ENCODE peak calls at places on chromosomes 6 and 20, in ten cellular contexts. One of them, this sample, is unnamed.

GRCh38 chr6:153231048-153231635 is 100.1 kb upstream of the RGS17 start:
- DNase-seq in SK-MEL-5: peak; percentile 68
- DNase-seq in stomach: peak; percentile 64
- DNase-seq in activated CD4-positive, CD25-positive, alpha-beta regulatory T cell: no peak
- DNase-seq in colonic mucosa: peak; percentile 61
- DNase-seq in activated T-cell treated with anti-CD3 and anti-CD28 coated beads, Interleukin-2, amount 50 U/mL, for 48 hours: peak; percentile 51
- DNase-seq in endothelial cell of umbilical vein: peak; percentile 33
- DNase-seq in Daoy: peak; percentile 74
- DNase-seq in omental fat pad: peak; percentile 38
- DNase-seq in putamen: peak; percentile 24
- DNase-seq in this sample: peak; percentile 64

GRCh38 chr6:132465530-132466485 is 47.1 kb downstream of the STX7 start:
- DNase-seq in putamen: no peak
- DNase-seq in activated CD4-positive, CD25-positive, alpha-beta regulatory T cell: no peak
- DNase-seq in SK-MEL-5: no peak
- DNase-seq in stomach: no peak
- DNase-seq in omental fat pad: no peak
- DNase-seq in Daoy: no peak
- DNase-seq in colonic mucosa: no peak
- DNase-seq in activated T-cell treated with anti-CD3 and anti-CD28 coated beads, Interleukin-2, amount 50 U/mL, for 48 hours: no peak
- DNase-seq in endothelial cell of umbilical vein: peak; percentile 59
- DNase-seq in this sample: no peak

GRCh38 chr6:36590237-36590636 is 3.9 kb upstream of the SRSF3 start:
- DNase-seq in Daoy: peak; percentile 81
- DNase-seq in putamen: no peak
- DNase-seq in endothelial cell of umbilical vein: no peak
- DNase-seq in activated T-cell treated with anti-CD3 and anti-CD28 coated beads, Interleukin-2, amount 50 U/mL, for 48 hours: no peak
- DNase-seq in stomach: no peak
- DNase-seq in SK-MEL-5: peak; percentile 26
- DNase-seq in activated CD4-positive, CD25-positive, alpha-beta regulatory T cell: no peak
- DNase-seq in omental fat pad: no peak
- DNase-seq in colonic mucosa: no peak
- DNase-seq in this sample: no peak

GRCh38 chr6:74467533-74468215 is 738.2 kb downstream of the COL12A1 start:
- DNase-seq in Daoy: no peak
- DNase-seq in putamen: no peak
- DNase-seq in endothelial cell of umbilical vein: no peak
- DNase-seq in activated CD4-positive, CD25-positive, alpha-beta regulatory T cell: no peak
- DNase-seq in SK-MEL-5: no peak
- DNase-seq in colonic mucosa: no peak
- DNase-seq in omental fat pad: no peak
- DNase-seq in stomach: no peak
- DNase-seq in activated T-cell treated with anti-CD3 and anti-CD28 coated beads, Interleukin-2, amount 50 U/mL, for 48 hours: no peak
- DNase-seq in this sample: no peak

GRCh38 chr20:2816583-2817340 is 598 bp downstream of the TMEM239 start:
- DNase-seq in putamen: no peak
- DNase-seq in omental fat pad: no peak
- DNase-seq in activated T-cell treated with anti-CD3 and anti-CD28 coated beads, Interleukin-2, amount 50 U/mL, for 48 hours: no peak
- DNase-seq in stomach: no peak
- DNase-seq in SK-MEL-5: peak; percentile 39
- DNase-seq in activated CD4-positive, CD25-positive, alpha-beta regulatory T cell: no peak
- DNase-seq in Daoy: peak; percentile 45
- DNase-seq in endothelial cell of umbilical vein: no peak
- DNase-seq in colonic mucosa: no peak
- DNase-seq in this sample: no peak

GRCh38 chr6:45949256-45949655 is 66.4 kb downstream of the CLIC5 start:
- DNase-seq in endothelial cell of umbilical vein: no peak
- DNase-seq in activated T-cell treated with anti-CD3 and anti-CD28 coated beads, Interleukin-2, amount 50 U/mL, for 48 hours: no peak
- DNase-seq in putamen: no peak
- DNase-seq in omental fat pad: no peak
- DNase-seq in activated CD4-positive, CD25-positive, alpha-beta regulatory T cell: no peak
- DNase-seq in stomach: no peak
- DNase-seq in colonic mucosa: no peak
- DNase-seq in SK-MEL-5: no peak
- DNase-seq in Daoy: no peak
- DNase-seq in this sample: no peak

GRCh38 chr20:43667341-43668132 is 623 bp downstream of the MYBL2 start:
- DNase-seq in SK-MEL-5: no peak
- DNase-seq in activated CD4-positive, CD25-positive, alpha-beta regulatory T cell: no peak
- DNase-seq in activated T-cell treated with anti-CD3 and anti-CD28 coated beads, Interleukin-2, amount 50 U/mL, for 48 hours: peak; percentile 43
- DNase-seq in colonic mucosa: peak; percentile 36
- DNase-seq in putamen: no peak
- DNase-seq in endothelial cell of umbilical vein: no peak
- DNase-seq in omental fat pad: no peak
- DNase-seq in Daoy: peak; percentile 68
- DNase-seq in stomach: no peak
- DNase-seq in this sample: no peak

GRCh38 chr6:16240618-16241320 is 2.4 kb downstream of the GMPR start:
- DNase-seq in endothelial cell of umbilical vein: no peak
- DNase-seq in colonic mucosa: no peak
- DNase-seq in SK-MEL-5: no peak
- DNase-seq in omental fat pad: no peak
- DNase-seq in putamen: no peak
- DNase-seq in activated CD4-positive, CD25-positive, alpha-beta regulatory T cell: no peak
- DNase-seq in Daoy: no peak
- DNase-seq in activated T-cell treated with anti-CD3 and anti-CD28 coated beads, Interleukin-2, amount 50 U/mL, for 48 hours: no peak
- DNase-seq in stomach: no peak
- DNase-seq in this sample: no peak

GRCh38 chr6:109393882-109394281 is 11.6 kb upstream of the CD164 start:
- DNase-seq in putamen: no peak
- DNase-seq in endothelial cell of umbilical vein: no peak
- DNase-seq in Daoy: peak; percentile 44
- DNase-seq in colonic mucosa: no peak
- DNase-seq in activated CD4-positive, CD25-positive, alpha-beta regulatory T cell: no peak
- DNase-seq in activated T-cell treated with anti-CD3 and anti-CD28 coated beads, Interleukin-2, amount 50 U/mL, for 48 hours: no peak
- DNase-seq in stomach: no peak
- DNase-seq in SK-MEL-5: no peak
- DNase-seq in omental fat pad: no peak
- DNase-seq in this sample: no peak

GRCh38 chr6:6815732-6816131 is 227.2 kb downstream of the LY86 start:
- DNase-seq in colonic mucosa: no peak
- DNase-seq in SK-MEL-5: no peak
- DNase-seq in activated CD4-positive, CD25-positive, alpha-beta regulatory T cell: no peak
- DNase-seq in stomach: no peak
- DNase-seq in omental fat pad: no peak
- DNase-seq in putamen: no peak
- DNase-seq in endothelial cell of umbilical vein: no peak
- DNase-seq in activated T-cell treated with anti-CD3 and anti-CD28 coated beads, Interleukin-2, amount 50 U/mL, for 48 hours: no peak
- DNase-seq in Daoy: no peak
- DNase-seq in this sample: no peak

GRCh38 chr20:3653921-3654320 is 9.3 kb downstream of the GFRA4 start:
- DNase-seq in activated T-cell treated with anti-CD3 and anti-CD28 coated beads, Interleukin-2, amount 50 U/mL, for 48 hours: no peak
- DNase-seq in putamen: no peak
- DNase-seq in stomach: no peak
- DNase-seq in colonic mucosa: no peak
- DNase-seq in endothelial cell of umbilical vein: no peak
- DNase-seq in activated CD4-positive, CD25-positive, alpha-beta regulatory T cell: no peak
- DNase-seq in Daoy: no peak
- DNase-seq in omental fat pad: no peak
- DNase-seq in SK-MEL-5: no peak
- DNase-seq in this sample: no peak

GRCh38 chr6:125077453-125077852 is 76.1 kb upstream of the TPD52L1 start:
- DNase-seq in colonic mucosa: no peak
- DNase-seq in SK-MEL-5: no peak
- DNase-seq in activated T-cell treated with anti-CD3 and anti-CD28 coated beads, Interleukin-2, amount 50 U/mL, for 48 hours: no peak
- DNase-seq in stomach: no peak
- DNase-seq in omental fat pad: no peak
- DNase-seq in Daoy: no peak
- DNase-seq in activated CD4-positive, CD25-positive, alpha-beta regulatory T cell: no peak
- DNase-seq in putamen: no peak
- DNase-seq in endothelial cell of umbilical vein: no peak
- DNase-seq in this sample: no peak

GRCh38 chr20:45695496-45695895 is 6.3 kb upstream of the WFDC13 start:
- DNase-seq in colonic mucosa: no peak
- DNase-seq in putamen: no peak
- DNase-seq in endothelial cell of umbilical vein: no peak
- DNase-seq in Daoy: no peak
- DNase-seq in activated CD4-positive, CD25-positive, alpha-beta regulatory T cell: no peak
- DNase-seq in SK-MEL-5: no peak
- DNase-seq in stomach: no peak
- DNase-seq in activated T-cell treated with anti-CD3 and anti-CD28 coated beads, Interleukin-2, amount 50 U/mL, for 48 hours: no peak
- DNase-seq in omental fat pad: no peak
- DNase-seq in this sample: no peak

GRCh38 chr6:68639826-68640505 is 4.9 kb downstream of the ADGRB3 start:
- DNase-seq in stomach: no peak
- DNase-seq in omental fat pad: no peak
- DNase-seq in endothelial cell of umbilical vein: no peak
- DNase-seq in SK-MEL-5: no peak
- DNase-seq in Daoy: no peak
- DNase-seq in colonic mucosa: no peak
- DNase-seq in activated T-cell treated with anti-CD3 and anti-CD28 coated beads, Interleukin-2, amount 50 U/mL, for 48 hours: no peak
- DNase-seq in putamen: no peak
- DNase-seq in activated CD4-positive, CD25-positive, alpha-beta regulatory T cell: no peak
- DNase-seq in this sample: no peak

GRCh38 chr6:25842526-25842925 is 10.7 kb upstream of the SLC17A1 start:
- DNase-seq in stomach: no peak
- DNase-seq in putamen: no peak
- DNase-seq in endothelial cell of umbilical vein: no peak
- DNase-seq in Daoy: no peak
- DNase-seq in colonic mucosa: no peak
- DNase-seq in activated CD4-positive, CD25-positive, alpha-beta regulatory T cell: no peak
- DNase-seq in omental fat pad: no peak
- DNase-seq in SK-MEL-5: no peak
- DNase-seq in activated T-cell treated with anti-CD3 and anti-CD28 coated beads, Interleukin-2, amount 50 U/mL, for 48 hours: no peak
- DNase-seq in this sample: no peak

GRCh38 chr20:18443841-18444240 is 23.0 kb downstream of the DZANK1 start:
- DNase-seq in stomach: no peak
- DNase-seq in SK-MEL-5: no peak
- DNase-seq in omental fat pad: no peak
- DNase-seq in endothelial cell of umbilical vein: no peak
- DNase-seq in colonic mucosa: no peak
- DNase-seq in activated CD4-positive, CD25-positive, alpha-beta regulatory T cell: no peak
- DNase-seq in putamen: no peak
- DNase-seq in Daoy: peak; percentile 9
- DNase-seq in activated T-cell treated with anti-CD3 and anti-CD28 coated beads, Interleukin-2, amount 50 U/mL, for 48 hours: no peak
- DNase-seq in this sample: no peak

This sample was measured in midbrain.